ENCODE peak calls at places on chromosome 2, in seven cellular contexts. One of them, this sample, is unnamed.

GRCh38 chr2:102698369-102699111 is 63.3 kb upstream of the TMEM182 start:
- DNase-seq in colonic mucosa: peak; percentile 54
- DNase-seq in OCI-M1: no peak
- DNase-seq in AG10803: no peak
- DNase-seq in NCI-H1417: no peak
- DNase-seq in activated CD4-positive, alpha-beta T cell treated with anti-CD3 and anti-CD28 coated beads for 1 hour: no peak
- DNase-seq in H7: no peak
- DNase-seq in this sample: no peak

GRCh38 chr2:121707344-121707919 is 29.2 kb downstream of the NIFK start:
- DNase-seq in colonic mucosa: peak; percentile 47
- DNase-seq in OCI-M1: no peak
- DNase-seq in AG10803: no peak
- DNase-seq in NCI-H1417: no peak
- DNase-seq in activated CD4-positive, alpha-beta T cell treated with anti-CD3 and anti-CD28 coated beads for 1 hour: no peak
- DNase-seq in H7: no peak
- DNase-seq in this sample: no peak

GRCh38 chr2:239947361-239948045 is 77.6 kb downstream of the NDUFA10 start:
- DNase-seq in colonic mucosa: no peak
- DNase-seq in OCI-M1: no peak
- DNase-seq in AG10803: no peak
- DNase-seq in NCI-H1417: no peak
- DNase-seq in activated CD4-positive, alpha-beta T cell treated with anti-CD3 and anti-CD28 coated beads for 1 hour: no peak
- DNase-seq in H7: peak; percentile 68
- DNase-seq in this sample: peak; percentile 30

GRCh38 chr2:203097735-203098134 is 83.1 kb downstream of the NBEAL1 start:
- DNase-seq in colonic mucosa: no peak
- DNase-seq in OCI-M1: peak; percentile 23
- DNase-seq in AG10803: no peak
- DNase-seq in NCI-H1417: no peak
- DNase-seq in activated CD4-positive, alpha-beta T cell treated with anti-CD3 and anti-CD28 coated beads for 1 hour: no peak
- DNase-seq in H7: no peak
- DNase-seq in this sample: no peak

GRCh38 chr2:239151201-239152131 is 249.4 kb downstream of the HDAC4 start:
- DNase-seq in colonic mucosa: no peak
- DNase-seq in OCI-M1: no peak
- DNase-seq in AG10803: no peak
- DNase-seq in NCI-H1417: no peak
- DNase-seq in activated CD4-positive, alpha-beta T cell treated with anti-CD3 and anti-CD28 coated beads for 1 hour: no peak
- DNase-seq in H7: no peak
- DNase-seq in this sample: peak; percentile 13

GRCh38 chr2:180655842-180656454 is 324.5 kb upstream of the UBE2E3 start:
- DNase-seq in colonic mucosa: no peak
- DNase-seq in OCI-M1: no peak
- DNase-seq in AG10803: no peak
- DNase-seq in NCI-H1417: no peak
- DNase-seq in activated CD4-positive, alpha-beta T cell treated with anti-CD3 and anti-CD28 coated beads for 1 hour: no peak
- DNase-seq in H7: no peak
- DNase-seq in this sample: no peak

GRCh38 chr2:136117391-136117841 is 533 bp downstream of the CXCR4 start:
- DNase-seq in colonic mucosa: peak; percentile 36
- DNase-seq in OCI-M1: peak; percentile 56
- DNase-seq in AG10803: peak; percentile 20
- DNase-seq in NCI-H1417: peak; percentile 52
- DNase-seq in activated CD4-positive, alpha-beta T cell treated with anti-CD3 and anti-CD28 coated beads for 1 hour: peak; percentile 39
- DNase-seq in H7: peak; percentile 62
- DNase-seq in this sample: peak; percentile 47

GRCh38 chr2:64448069-64448468 is 5.9 kb upstream of the LGALSL start:
- DNase-seq in colonic mucosa: no peak
- DNase-seq in OCI-M1: no peak
- DNase-seq in AG10803: no peak
- DNase-seq in NCI-H1417: no peak
- DNase-seq in activated CD4-positive, alpha-beta T cell treated with anti-CD3 and anti-CD28 coated beads for 1 hour: no peak
- DNase-seq in H7: no peak
- DNase-seq in this sample: no peak

GRCh38 chr2:162677476-162677875 is 161.1 kb downstream of the KCNH7 start:
- DNase-seq in colonic mucosa: no peak
- DNase-seq in OCI-M1: no peak
- DNase-seq in AG10803: no peak
- DNase-seq in NCI-H1417: no peak
- DNase-seq in activated CD4-positive, alpha-beta T cell treated with anti-CD3 and anti-CD28 coated beads for 1 hour: no peak
- DNase-seq in H7: no peak
- DNase-seq in this sample: no peak

GRCh38 chr2:176455865-176456291 is 186.6 kb downstream of the MTX2 start:
- DNase-seq in colonic mucosa: peak; percentile 23
- DNase-seq in OCI-M1: no peak
- DNase-seq in AG10803: peak; percentile 94
- DNase-seq in NCI-H1417: no peak
- DNase-seq in activated CD4-positive, alpha-beta T cell treated with anti-CD3 and anti-CD28 coated beads for 1 hour: no peak
- DNase-seq in H7: no peak
- DNase-seq in this sample: peak; percentile 51

GRCh38 chr2:6352906-6353515 is 512.7 kb downstream of the CMPK2 start:
- DNase-seq in colonic mucosa: peak; percentile 72
- DNase-seq in OCI-M1: peak; percentile 37
- DNase-seq in AG10803: peak; percentile 44
- DNase-seq in NCI-H1417: peak; percentile 61
- DNase-seq in activated CD4-positive, alpha-beta T cell treated with anti-CD3 and anti-CD28 coated beads for 1 hour: no peak
- DNase-seq in H7: peak; percentile 75
- DNase-seq in this sample: peak; percentile 75

GRCh38 chr2:129062160-129062912 is 743.7 kb upstream of the HS6ST1 start:
- DNase-seq in colonic mucosa: no peak
- DNase-seq in OCI-M1: no peak
- DNase-seq in AG10803: no peak
- DNase-seq in NCI-H1417: no peak
- DNase-seq in activated CD4-positive, alpha-beta T cell treated with anti-CD3 and anti-CD28 coated beads for 1 hour: no peak
- DNase-seq in H7: no peak
- DNase-seq in this sample: no peak

This sample was measured in H9.